ENCODE peak calls at places on chromosomes 1 and 21, in four cellular contexts. X is GM12865, K is T-cell, U is astrocyte of the spinal cord. A is an unnamed sample.

GRCh38 chr1:197985340-197985739 is 68.2 kb downstream of the LHX9 start:
- DNase-seq in K (no peak), X (no peak), U (no peak), A (no peak)

GRCh38 chr1:25066253-25066652 is 136.2 kb upstream of the RUNX3 start:
- DNase-seq in X (no peak), K (no peak), U (peak), A (no peak)

GRCh38 chr1:228341814-228342626 is 64.6 kb downstream of the TRIM11 start:
- DNase-seq in X (no peak), U (no peak), K (no peak), A (no peak)

GRCh38 chr21:36450511-36450910 is 29.4 kb downstream of the CLDN14 start:
- DNase-seq in X (no peak), U (peak), K (no peak), A (no peak)

GRCh38 chr1:198113302-198113701 is 43.5 kb upstream of the NEK7 start:
- DNase-seq in U (no peak), X (no peak), K (no peak), A (peak)

GRCh38 chr1:68347415-68347814 is 102.3 kb downstream of the RPE65 start:
- DNase-seq in U (no peak), K (no peak), X (peak), A (peak)

GRCh38 chr1:27724961-27725373 is 794 bp upstream of the FAM76A start:
- DNase-seq in X (peak), K (no peak), U (no peak), A (no peak)

GRCh38 chr21:43195131-43196021 is 26.6 kb downstream of the CRYAA start:
- DNase-seq in U (no peak), X (no peak), K (no peak), A (no peak)